ENCODE peak calls at places on chromosomes 3 and 15, in six cellular contexts. N, K, T, Z, A and O are unnamed samples.

GRCh38 chr3:160473233-160473632 is 23.6 kb upstream of the TRIM59 start:
- DNase-seq in Z (peak; percentile 90), A (no peak), T (peak; percentile 87), K (no peak), N (no peak), O (no peak)

GRCh38 chr3:10733297-10733696 is 82.7 kb upstream of the SLC6A11 start:
- DNase-seq in A (no peak), Z (no peak), K (no peak), N (no peak), T (no peak), O (no peak)

GRCh38 chr15:89998141-89998661 is 2.9 kb upstream of the ZNF710 start:
- DNase-seq in A (no peak), K (no peak), Z (peak; percentile 81), N (no peak), T (peak; percentile 86), O (no peak)

GRCh38 chr15:78131295-78132021 is at the start of gene CIB2:
- DNase-seq in K (peak; percentile 95), A (peak; percentile 62), Z (peak; percentile 51), N (peak; percentile 87), T (peak; percentile 42), O (peak; percentile 63)

GRCh38 chr3:44584646-44585501 is at the start of gene ZNF660:
- DNase-seq in Z (peak; percentile 37), T (peak; percentile 53), N (peak; percentile 54), K (peak; percentile 97), A (peak; percentile 57), O (no peak)

GRCh38 chr3:98259707-98260106 is 4.3 kb upstream of the OR5H6 start:
- DNase-seq in Z (no peak), A (no peak), K (no peak), T (no peak), N (peak; percentile 17), O (peak; percentile 16)

GRCh38 chr15:31815411-31816155 is 214.7 kb upstream of the CHRNA7 start:
- DNase-seq in N (no peak), K (no peak), T (no peak), A (peak; percentile 17), Z (no peak), O (no peak)

GRCh38 chr15:45429974-45430792 is 51.8 kb upstream of the GATM start:
- DNase-seq in N (peak; percentile 79), K (peak; percentile 83), T (peak; percentile 62), A (peak; percentile 49), Z (peak; percentile 25), O (peak; percentile 40)

GRCh38 chr3:158864492-158864891 is 62.6 kb downstream of the MFSD1 start:
- DNase-seq in T (no peak), A (no peak), N (no peak), K (no peak), Z (no peak), O (no peak)

GRCh38 chr15:70328137-70329115 is 230.7 kb upstream of the TLE3 start:
- DNase-seq in A (peak; percentile 43), T (peak; percentile 84), K (no peak), N (peak; percentile 35), Z (no peak), O (no peak)

GRCh38 chr3:98670020-98670419 is 76.6 kb upstream of the CPOX start:
- DNase-seq in Z (no peak), A (no peak), T (no peak), N (no peak), K (no peak), O (no peak)

GRCh38 chr3:27573780-27574437 is 89.7 kb upstream of the SLC4A7 start:
- DNase-seq in T (peak; percentile 14), N (no peak), K (no peak), Z (no peak), A (no peak), O (no peak)

GRCh38 chr15:40445411-40446055 is 4.8 kb downstream of the BAHD1 start:
- DNase-seq in T (peak; percentile 61), Z (peak; percentile 57), A (no peak), K (no peak), N (no peak), O (no peak)

DNA sequence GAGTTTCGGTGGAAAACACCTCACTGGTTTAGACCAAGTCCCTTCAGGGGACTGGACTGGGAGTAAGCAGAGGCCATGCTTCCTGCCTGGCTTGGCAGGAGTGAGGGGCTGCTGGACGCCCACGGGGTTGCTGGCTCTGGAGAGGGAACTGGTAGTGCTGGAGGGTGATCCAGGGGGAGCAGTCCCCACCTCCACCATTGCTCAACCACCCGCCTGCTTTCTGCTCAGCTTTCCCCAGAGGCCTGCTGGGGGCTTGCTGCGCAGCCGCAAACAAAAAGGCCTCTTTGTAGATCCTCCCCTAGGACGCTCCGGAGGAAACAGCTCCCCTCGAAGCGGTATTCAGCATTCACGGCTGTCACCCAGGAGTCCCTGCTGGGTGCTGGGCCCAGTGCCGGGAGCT is 33.5 kb downstream of the EBLN2 start:
- DNase-seq in N (no peak), Z (no peak), K (peak; percentile 51), T (no peak), A (no peak), O (no peak)
- H3K4me3 ChIP-seq in N (no peak overlapping the region), Z (no peak overlapping the region), K (peak overlapping the region; percentile 9), T (no peak overlapping the region), A (no peak overlapping the region), O (no peak overlapping the region)

GRCh38 chr3:150411971-150412370 is 3.9 kb downstream of the TSC22D2 start:
- DNase-seq in T (peak; percentile 66), K (no peak), N (no peak), Z (no peak), A (no peak), O (no peak)

GRCh38 chr3:150412599-150413069 is 4.5 kb downstream of the TSC22D2 start:
- DNase-seq in T (peak; percentile 89), A (no peak), K (no peak), Z (peak; percentile 78), N (peak; percentile 40), O (no peak)

GRCh38 chr3:150411106-150411460 is 3.0 kb downstream of the TSC22D2 start:
- DNase-seq in N (no peak), Z (no peak), A (no peak), T (no peak), K (no peak), O (no peak)

GRCh38 chr3:150414273-150414672 is 6.2 kb downstream of the TSC22D2 start:
- DNase-seq in K (peak; percentile 44), N (no peak), A (no peak), T (peak; percentile 59), Z (peak; percentile 36), O (no peak)

DNA sequence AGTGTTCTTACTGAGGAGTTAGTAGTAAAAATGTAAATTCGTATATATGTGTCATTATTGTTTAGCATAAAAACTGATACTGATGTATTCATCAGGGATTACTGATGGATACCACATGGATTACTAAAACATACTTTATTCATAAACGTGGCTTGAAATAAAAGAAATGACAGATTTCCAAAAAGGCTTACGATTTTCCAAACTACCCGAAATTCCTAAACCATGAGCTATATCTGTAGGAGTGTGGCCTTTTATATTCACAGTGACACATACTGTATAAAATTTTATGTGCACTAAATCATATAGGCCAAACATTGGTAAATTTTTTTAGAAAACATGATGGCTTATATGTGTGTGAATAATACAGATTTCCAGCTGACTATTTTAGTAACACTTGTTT is 6.9 kb downstream of the TSC22D2 start:
- DNase-seq in K (no peak), A (no peak), Z (peak; percentile 26), T (peak; percentile 45), N (no peak), O (no peak)
- H3K4me3 ChIP-seq in K (no peak overlapping the region), A (peak overlapping the region; percentile 15), Z (peak overlapping the region; percentile 68), T (no peak overlapping the region), N (no peak overlapping the region), O (no peak overlapping the region)

GRCh38 chr15:98147415-98147814 is 186.9 kb downstream of the ARRDC4 start:
- DNase-seq in A (no peak), N (peak; percentile 2), K (no peak), T (no peak), Z (no peak), O (no peak)

GRCh38 chr15:98150531-98150930 is 190.0 kb downstream of the ARRDC4 start:
- DNase-seq in N (no peak), K (no peak), A (no peak), Z (no peak), T (no peak), O (peak; percentile 68)

GRCh38 chr15:98150084-98150483 is 189.6 kb downstream of the ARRDC4 start:
- DNase-seq in Z (no peak), N (no peak), K (no peak), T (no peak), A (no peak), O (no peak)

GRCh38 chr15:98154863-98155262 is 194.4 kb downstream of the ARRDC4 start:
- DNase-seq in N (no peak), K (no peak), T (peak; percentile 68), A (no peak), Z (peak; percentile 73), O (no peak)

DNA sequence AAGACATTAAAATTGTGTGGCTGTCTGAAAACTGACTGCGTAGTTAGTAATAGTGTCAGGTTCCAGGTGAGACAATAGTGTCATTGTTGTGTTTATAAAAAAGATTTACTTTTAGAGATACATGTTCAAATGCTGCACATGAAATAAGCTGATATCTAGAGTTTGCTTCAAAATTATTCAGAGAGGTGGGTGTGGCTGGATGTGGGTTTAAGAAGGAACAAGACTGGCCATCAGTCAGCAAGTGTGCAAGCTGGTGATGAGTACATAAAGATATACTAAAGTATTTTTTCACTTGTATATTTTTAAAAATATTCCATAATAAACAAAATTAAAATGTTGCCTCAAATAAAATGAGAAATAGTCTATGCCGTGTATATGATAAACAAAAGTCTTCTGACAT is 190.6 kb downstream of the ARRDC4 start:
- DNase-seq in Z (no peak), K (no peak), N (no peak), A (no peak), T (no peak), O (no peak)
- H3K4me3 ChIP-seq in Z (no peak overlapping the region), K (no peak overlapping the region), N (no peak overlapping the region), A (no peak overlapping the region), T (no peak overlapping the region), O (no peak overlapping the region)

GRCh38 chr15:58553365-58553918 is 121.7 kb downstream of the LIPC start:
- DNase-seq in N (no peak), Z (no peak), T (no peak), K (no peak), A (no peak), O (peak; percentile 49)

GRCh38 chr15:58552505-58553364 is 120.9 kb downstream of the LIPC start:
- DNase-seq in T (peak; percentile 54), A (no peak), Z (no peak), K (no peak), N (no peak), O (no peak)

GRCh38 chr15:58551084-58551763 is 119.4 kb downstream of the LIPC start:
- DNase-seq in A (no peak), N (peak; percentile 64), Z (no peak), T (no peak), K (no peak), O (peak; percentile 92)

GRCh38 chr15:58549780-58550064 is 117.9 kb downstream of the LIPC start:
- DNase-seq in K (no peak), T (no peak), Z (no peak), A (no peak), N (no peak), O (no peak)

DNA sequence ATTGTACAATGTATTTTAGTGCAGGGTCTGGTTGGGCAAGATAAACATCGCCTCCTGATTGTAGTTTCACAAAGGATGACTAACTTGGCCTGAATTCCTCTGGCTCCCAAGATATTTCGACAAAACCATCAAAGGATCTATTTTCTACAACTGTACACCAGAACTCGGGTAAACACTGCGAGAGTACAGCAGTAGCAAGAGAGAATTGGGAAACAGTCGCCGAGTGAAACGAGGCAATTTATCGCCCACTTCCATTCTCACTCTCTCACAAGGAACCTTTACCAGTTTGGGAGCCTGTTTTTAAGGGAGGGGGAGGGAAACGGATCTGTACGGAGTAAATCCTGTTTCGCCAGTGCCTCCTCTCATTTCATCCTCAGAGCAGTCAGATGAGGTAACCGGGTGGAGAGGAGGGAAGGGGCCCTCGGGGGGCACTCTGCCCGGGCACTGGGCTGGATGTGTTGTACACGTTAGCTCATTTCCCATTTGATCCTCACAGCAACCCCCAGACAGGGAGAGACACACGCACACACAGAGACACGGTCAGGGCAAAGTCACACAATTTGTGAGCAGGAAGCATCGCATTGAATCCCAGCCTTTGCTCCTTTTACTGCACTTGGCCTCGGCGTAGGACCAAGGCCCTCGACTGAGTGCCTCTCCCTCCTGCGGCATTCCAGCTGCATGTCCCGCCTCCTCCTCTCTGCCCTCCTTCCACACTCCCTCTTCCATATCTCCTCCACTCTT is 120.1 kb downstream of the LIPC start:
- DNase-seq in Z (peak; percentile 90), K (no peak), A (no peak), N (peak; percentile 21), T (peak; percentile 97), O (no peak)
- H3K4me3 ChIP-seq in Z (peak overlapping the region; percentile 23), K (no peak overlapping the region), A (no peak overlapping the region), N (no peak overlapping the region), T (peak overlapping the region; percentile 4), O (peak overlapping the region; percentile 43)